ENCODE peak calls at places on chromosomes 3 and 15, in seven cellular contexts. T is left colon; Y is upper lobe of left lung; C is NCI-H1417; A is CD14-positive monocyte; F is activated CD8-positive, alpha-beta memory T cell treated with anti-CD3 and anti-CD28 coated beads, Interleukin-2, amount 10 ng/mL, durations not matched to agents 7 days and 5 days; J is Caco-2. H is an unnamed sample.

GRCh38 chr3:130709671-130710070 is 37.0 kb downstream of the PIK3R4 start:
- DNase-seq in T (no peak), Y (no peak), F (no peak), C (no peak), A (no peak), J (no peak), H (no peak)

GRCh38 chr15:50458301-50458700 is 34.1 kb downstream of the USP8 start:
- DNase-seq in F (no peak), Y (no peak), A (no peak), C (no peak), J (no peak), T (no peak), H (no peak)

GRCh38 chr3:129492691-129493090 is 35.7 kb upstream of the RHO start:
- DNase-seq in F (no peak), T (no peak), Y (no peak), C (no peak), J (no peak), A (no peak), H (no peak)

GRCh38 chr15:79724312-79724711 is 172.5 kb downstream of the MTHFS start:
- DNase-seq in F (no peak), J (no peak), C (no peak), T (no peak), A (no peak), Y (no peak), H (no peak)

GRCh38 chr15:85858586-85859375 is 64.1 kb upstream of the KLHL25 start:
- DNase-seq in C (peak), A (peak), Y (peak), F (peak), J (peak), T (peak), H (peak)

GRCh38 chr3:153210116-153210515 is 48.1 kb downstream of the RAP2B start:
- DNase-seq in F (no peak), T (no peak), J (no peak), C (no peak), A (no peak), Y (no peak), H (no peak)

GRCh38 chr15:84817461-84818081 is 415 bp downstream of the ALPK3 start:
- DNase-seq in F (no peak), Y (no peak), C (no peak), A (no peak), T (no peak), J (peak), H (no peak)

GRCh38 chr3:185630182-185630622 is 44.1 kb downstream of the SENP2 start:
- DNase-seq in C (no peak), F (no peak), J (peak), T (peak), A (no peak), Y (peak), H (peak)

GRCh38 chr3:14935577-14936345 is 11.6 kb upstream of the NR2C2 start:
- DNase-seq in T (no peak), J (no peak), Y (no peak), C (no peak), A (no peak), F (no peak), H (no peak)

GRCh38 chr3:120144267-120144666 is 50.0 kb upstream of the GSK3B start:
- DNase-seq in Y (no peak), A (no peak), C (no peak), F (no peak), T (no peak), J (peak), H (peak)

GRCh38 chr15:29825205-29825604 is 2.9 kb upstream of the TJP1 start:
- DNase-seq in Y (no peak), C (no peak), A (no peak), T (no peak), J (no peak), F (peak), H (no peak)

GRCh38 chr3:85912981-85913380 is 954.2 kb downstream of the CADM2 start:
- DNase-seq in F (no peak), J (no peak), Y (no peak), A (no peak), C (no peak), T (no peak), H (no peak)

GRCh38 chr3:155079795-155080546 is at the start of gene MME:
- DNase-seq in J (peak), Y (peak), C (no peak), A (no peak), T (no peak), F (no peak), H (peak)

GRCh38 chr3:52202384-52203077 is 4.6 kb downstream of the ALAS1 start:
- DNase-seq in C (no peak), Y (no peak), T (no peak), F (no peak), A (peak), J (no peak), H (no peak)

GRCh38 chr3:25572919-25573385 is 91.8 kb downstream of the TOP2B start:
- DNase-seq in T (no peak), C (no peak), F (no peak), J (no peak), Y (no peak), A (no peak), H (no peak)

H was measured in stomach.